ENCODE peak calls at places on chromosomes 4 and X, in five cellular contexts. S, U, E, N and F are unnamed samples.

GRCh38 chrX:30673884-30674598 is 20.8 kb downstream of the GK start:
- DNase-seq in S (no peak), U (no peak), E (no peak), N (no peak), F (no peak)

GRCh38 chr4:60400599-60400998 is 799.5 kb upstream of the ADGRL3 start:
- DNase-seq in S (no peak), U (no peak), E (no peak), N (no peak), F (no peak)

GRCh38 chrX:154140206-154140605 is 3.8 kb upstream of the OPN1LW start:
- DNase-seq in S (no peak), U (no peak), E (no peak), N (no peak), F (no peak)

GRCh38 chrX:39613997-39614679 is 483.6 kb downstream of the BCOR start:
- DNase-seq in S (no peak), U (no peak), E (no peak), N (no peak), F (no peak)

GRCh38 chr4:89898304-89898716 is 3.7 kb downstream of the MMRN1 start:
- DNase-seq in S (no peak), U (no peak), E (no peak), N (no peak), F (no peak)

GRCh38 chr4:51932684-51933083 is 87.5 kb downstream of the LRRC66 start:
- DNase-seq in S (no peak), U (no peak), E (no peak), N (no peak), F (no peak)

GRCh38 chr4:513327-513726 is 14.3 kb downstream of the PIGG start:
- DNase-seq in S (no peak), U (no peak), E (no peak), N (no peak), F (no peak)

GRCh38 chr4:125666635-125667034 is 351.9 kb downstream of the FAT4 start:
- DNase-seq in S (peak), U (no peak), E (no peak), N (no peak), F (no peak)

GRCh38 chrX:37291924-37292323 is 57.2 kb upstream of the PRRG1 start:
- DNase-seq in S (no peak), U (no peak), E (no peak), N (no peak), F (no peak)

GRCh38 chr4:3160325-3160915 is 85.9 kb downstream of the HTT start:
- DNase-seq in S (no peak), U (no peak), E (no peak), N (no peak), F (no peak)

GRCh38 chrX:68594769-68595168 is 52.7 kb upstream of the STARD8 start:
- DNase-seq in S (no peak), U (no peak), E (no peak), N (no peak), F (no peak)

GRCh38 chrX:119734897-119735339 is 23.5 kb upstream of the SOWAHD start:
- DNase-seq in S (no peak), U (no peak), E (peak), N (peak), F (no peak)

GRCh38 chr4:52037730-52038108 is 380 bp downstream of the SGCB start:
- DNase-seq in S (no peak), U (peak), E (no peak), N (peak), F (no peak)

GRCh38 chrX:155997436-155997835 is at the start of gene IL9R:
- DNase-seq in S (no peak), U (no peak), E (no peak), N (no peak), F (peak)

GRCh38 chr4:143438710-143439109 is 74.8 kb upstream of the SMARCA5 start:
- DNase-seq in S (peak), U (no peak), E (no peak), N (no peak), F (no peak)

GRCh38 chrX:13194291-13195103 is 125.4 kb downstream of the ATXN3L start:
- DNase-seq in S (no peak), U (no peak), E (no peak), N (no peak), F (no peak)

GRCh38 chr4:7787681-7788141 is 151.9 kb downstream of the AFAP1 start:
- DNase-seq in S (no peak), U (no peak), E (no peak), N (no peak), F (no peak)

GRCh38 chrX:87900320-87900908 is 382.8 kb downstream of the KLHL4 start:
- DNase-seq in S (peak), U (no peak), E (no peak), N (no peak), F (no peak)

GRCh38 chr4:143358923-143359694 is 22.4 kb downstream of the GAB1 start:
- DNase-seq in S (peak), U (peak), E (no peak), N (peak), F (no peak)

GRCh38 chrX:129478516-129478915 is 44.8 kb downstream of the SMARCA1 start:
- DNase-seq in S (no peak), U (no peak), E (no peak), N (peak), F (no peak)

GRCh38 chr4:55138367-55138766 is 13.0 kb upstream of the KDR start:
- DNase-seq in S (no peak), U (no peak), E (no peak), N (no peak), F (no peak)

GRCh38 chr4:113502476-113502875 is 259.1 kb downstream of the CAMK2D start:
- DNase-seq in S (peak), U (peak), E (no peak), N (no peak), F (no peak)

GRCh38 chr4:177163532-177163931 is 146.1 kb upstream of the NEIL3 start:
- DNase-seq in S (no peak), U (no peak), E (no peak), N (no peak), F (no peak)

GRCh38 chrX:17627026-17627425 is 110.3 kb upstream of the SCML1 start:
- DNase-seq in S (no peak), U (no peak), E (no peak), N (no peak), F (no peak)

GRCh38 chr4:147865926-147866325 is 134.0 kb downstream of the ARHGAP10 start:
- DNase-seq in S (peak), U (no peak), E (no peak), N (peak), F (no peak)

GRCh38 chr4:109559625-109559982 is 442 bp upstream of the MCUB start:
- DNase-seq in S (no peak), U (peak), E (no peak), N (no peak), F (no peak)

GRCh38 chrX:69282893-69283690 is 117.8 kb upstream of the PJA1 start:
- DNase-seq in S (no peak), U (no peak), E (no peak), N (no peak), F (no peak)

GRCh38 chrX:46574941-46575381 is 1.4 kb downstream of the CHST7 start:
- DNase-seq in S (no peak), U (no peak), E (no peak), N (peak), F (no peak)

GRCh38 chr4:147994491-147995385 is 262.9 kb downstream of the ARHGAP10 start:
- DNase-seq in S (no peak), U (no peak), E (no peak), N (peak), F (no peak)

GRCh38 chrX:39576081-39576701 is 521.6 kb downstream of the BCOR start:
- DNase-seq in S (no peak), U (no peak), E (no peak), N (no peak), F (no peak)

GRCh38 chrX:16445166-16445752 is 204.7 kb upstream of the S100G start:
- DNase-seq in S (peak), U (peak), E (no peak), N (peak), F (no peak)

GRCh38 chrX:130778773-130779172 is 124.2 kb downstream of the ENOX2 start:
- DNase-seq in S (peak), U (no peak), E (no peak), N (no peak), F (no peak)

GRCh38 chr4:56505269-56506109 is at the start of gene ARL9:
- DNase-seq in S (peak), U (peak), E (peak), N (peak), F (peak)

GRCh38 chr4:110616162-110617062 is 6.5 kb downstream of the PITX2 start:
- DNase-seq in S (no peak), U (no peak), E (no peak), N (no peak), F (no peak)

GRCh38 chr4:77065382-77065781 is 10.4 kb downstream of the CCNI start:
- DNase-seq in S (no peak), U (peak), E (no peak), N (no peak), F (no peak)

GRCh38 chr4:169338246-169338645 is 67.5 kb upstream of the SH3RF1 start:
- DNase-seq in S (no peak), U (no peak), E (no peak), N (no peak), F (no peak)

GRCh38 chr4:151743128-151743854 is 17.5 kb downstream of the GATB start:
- DNase-seq in S (peak), U (no peak), E (no peak), N (no peak), F (no peak)

GRCh38 chr4:187128971-187129370 is 405.3 kb upstream of the FAT1 start:
- DNase-seq in S (peak), U (peak), E (no peak), N (peak), F (no peak)

GRCh38 chr4:139933541-139933940 is 220.4 kb downstream of the MAML3 start:
- DNase-seq in S (no peak), U (no peak), E (no peak), N (no peak), F (no peak)

DNA sequence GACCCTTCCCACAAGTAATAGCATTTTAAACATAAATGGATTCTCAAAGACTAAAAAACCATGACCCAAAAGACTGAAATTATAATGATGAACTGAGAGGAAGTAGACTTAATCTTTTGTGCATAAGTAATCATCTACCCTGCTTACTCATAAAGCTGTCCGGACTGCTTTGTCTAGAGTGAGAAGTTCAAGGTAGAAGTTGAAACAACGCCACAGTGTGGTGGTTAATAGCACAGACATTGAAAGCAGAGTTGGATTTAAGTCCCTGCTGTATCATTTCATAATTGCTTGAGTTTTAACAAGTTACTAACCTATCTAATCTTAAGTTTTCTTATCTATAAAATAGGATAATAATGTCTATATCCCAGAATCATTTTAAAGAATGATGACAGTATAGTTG is 346.5 kb downstream of the CENPC start:
- DNase-seq in S (peak), U (peak), E (no peak), N (peak), F (no peak)
- TF ChIP-seq CTCF in S (peak), U (peak), E (no peak), N (no peak), F (peak)

GRCh38 chrX:132045456-132045855 is 22.4 kb downstream of the STK26 start:
- DNase-seq in S (no peak), U (no peak), E (no peak), N (peak), F (no peak)

GRCh38 chrX:132041016-132041415 is 17.9 kb downstream of the STK26 start:
- DNase-seq in S (peak), U (peak), E (no peak), N (peak), F (no peak)

GRCh38 chrX:132046533-132046932 is 23.4 kb downstream of the STK26 start:
- DNase-seq in S (no peak), U (no peak), E (no peak), N (no peak), F (no peak)

GRCh38 chrX:132044953-132045352 is 21.9 kb downstream of the STK26 start:
- DNase-seq in S (no peak), U (no peak), E (no peak), N (peak), F (no peak)

DNA sequence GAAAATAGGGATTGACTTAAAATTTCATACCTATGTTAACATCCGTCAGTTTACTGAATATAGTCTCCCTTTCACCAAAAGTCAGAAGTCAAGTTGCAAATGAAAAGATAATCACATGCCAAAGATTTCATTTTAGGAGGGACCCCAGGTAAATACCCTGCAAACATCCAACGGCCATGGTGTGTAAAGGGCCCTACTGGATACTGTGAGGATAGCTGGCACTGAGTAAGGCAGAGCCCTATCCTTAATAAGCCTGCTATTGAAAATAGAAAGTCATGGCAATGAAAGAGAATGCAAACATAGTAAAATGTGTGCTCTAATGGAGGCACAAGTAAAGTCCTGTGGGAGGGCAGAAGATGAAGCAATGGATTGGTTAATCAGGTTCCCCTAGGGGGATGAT is 20.9 kb downstream of the STK26 start:
- DNase-seq in S (no peak), U (no peak), E (no peak), N (no peak), F (no peak)
- TF ChIP-seq CTCF in S (no peak), U (no peak), E (no peak), N (no peak), F (no peak)

DNA sequence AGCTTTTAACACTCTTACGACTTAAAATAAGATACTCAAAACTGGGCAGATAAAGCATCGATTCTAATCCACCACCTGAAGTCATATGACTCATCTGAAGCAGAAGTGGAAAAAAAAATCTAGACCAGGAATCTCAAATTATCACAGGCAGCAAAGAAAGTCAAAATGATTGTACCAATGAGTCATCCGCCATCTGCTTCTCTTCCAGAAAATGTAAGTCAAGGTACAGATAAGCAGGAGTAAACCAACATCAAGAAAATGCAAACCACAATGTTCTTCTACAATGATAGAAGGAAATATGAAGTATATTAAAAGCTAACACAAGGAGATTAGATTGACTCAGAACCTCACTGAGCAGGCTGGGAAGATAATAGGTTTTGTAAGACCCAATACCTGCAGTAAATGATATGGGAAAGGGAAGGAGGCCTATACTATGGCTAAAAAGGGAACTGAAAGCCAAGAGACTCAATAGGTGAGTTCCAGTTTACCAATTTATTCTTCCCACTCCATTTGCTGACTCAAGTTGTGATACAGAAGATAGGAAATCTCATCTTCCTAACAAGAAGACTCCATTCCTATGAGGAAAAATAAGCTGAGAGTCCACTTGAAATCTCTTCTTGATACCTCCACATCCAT is 88.4 kb upstream of the TET2 start:
- DNase-seq in S (peak), U (peak), E (no peak), N (peak), F (no peak)
- TF ChIP-seq CTCF in S (no peak), U (no peak), E (no peak), N (no peak), F (no peak)

GRCh38 chr4:97953171-97953570 is 190.1 kb downstream of the STPG2 start:
- DNase-seq in S (no peak), U (no peak), E (no peak), N (no peak), F (no peak)

GRCh38 chr4:97950836-97951235 is 192.4 kb downstream of the STPG2 start:
- DNase-seq in S (peak), U (no peak), E (no peak), N (no peak), F (no peak)

GRCh38 chr4:97952763-97953162 is 190.5 kb downstream of the STPG2 start:
- DNase-seq in S (no peak), U (no peak), E (no peak), N (no peak), F (no peak)
- TF ChIP-seq CTCF in S (no peak), U (no peak), E (no peak), N (no peak), F (no peak)

GRCh38 chrX:102154218-102154860 is 1.4 kb downstream of the BEX5 start:
- DNase-seq in S (no peak), U (no peak), E (no peak), N (no peak), F (no peak)
- TF ChIP-seq CTCF in S (no peak), U (no peak), E (no peak), N (no peak), F (no peak)

DNA sequence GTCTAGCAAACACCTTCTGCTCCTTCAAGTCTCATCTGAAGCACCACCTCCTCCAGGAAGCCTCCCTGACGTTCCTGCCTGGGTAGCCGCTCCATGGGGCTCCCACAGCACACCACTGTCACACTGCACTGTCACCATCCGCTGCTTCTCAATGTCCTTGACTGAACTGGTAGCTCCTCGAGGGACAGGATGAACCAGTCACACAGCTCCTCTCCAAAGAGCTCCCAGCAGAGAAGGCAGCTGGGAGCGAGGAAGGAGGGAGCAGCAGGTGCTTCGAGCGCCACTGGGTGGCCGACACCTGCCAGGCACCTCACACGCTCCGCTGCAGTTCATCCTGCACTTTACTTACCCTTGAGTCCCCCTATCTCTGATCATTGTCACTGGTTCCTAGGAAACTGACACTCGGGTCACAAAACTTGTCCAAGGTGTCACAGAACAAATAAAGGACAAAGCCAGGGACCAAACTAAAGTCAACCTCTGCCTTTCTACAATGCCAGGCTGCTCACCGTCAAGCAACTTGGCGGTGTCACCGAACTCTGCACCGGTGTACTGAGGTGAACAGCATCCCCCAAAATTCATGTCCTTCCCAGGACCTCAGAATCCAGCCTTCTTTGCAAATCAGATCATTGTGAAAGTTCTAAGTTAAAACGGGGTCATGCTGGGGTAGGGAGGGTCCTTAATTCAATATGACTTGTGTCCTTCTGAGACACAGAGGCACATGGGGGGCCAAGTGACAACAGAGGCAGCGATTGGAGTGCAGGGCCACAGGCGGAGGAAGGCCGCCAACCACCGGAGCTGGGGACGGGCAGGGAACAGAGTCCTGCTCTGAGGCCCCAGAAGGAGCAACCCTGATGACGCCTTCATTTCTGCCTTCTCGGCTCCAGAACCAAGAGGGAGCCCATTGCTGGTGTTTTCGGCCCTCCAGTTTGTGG is 5.5 kb upstream of the S100P start:
- DNase-seq in S (no peak), U (no peak), E (no peak), N (no peak), F (no peak)
- TF ChIP-seq CTCF in S (peak), U (no peak), E (no peak), N (no peak), F (no peak)